ENCODE peak calls at places on chromosome 6, in four cellular contexts. U, M, V and O are unnamed samples.

GRCh38 chr6:45647341-45648138 is 269.8 kb upstream of the SUPT3H start:
- DNase-seq in V (peak; percentile 14), U (no peak), M (no peak), O (no peak)

GRCh38 chr6:154537486-154537885 is 27.0 kb upstream of the CNKSR3 start:
- DNase-seq in V (peak; percentile 61), M (no peak), U (no peak), O (no peak)

GRCh38 chr6:143276436-143276835 is 174.1 kb downstream of the ADAT2 start:
- DNase-seq in U (no peak), V (no peak), M (no peak), O (no peak)

GRCh38 chr6:135950709-135951108 is 99.2 kb downstream of the PDE7B start:
- DNase-seq in U (no peak), M (no peak), V (no peak), O (no peak)

GRCh38 chr6:77177470-77177869 is 285.8 kb downstream of the HTR1B start:
- DNase-seq in M (no peak), U (no peak), V (no peak), O (no peak)

GRCh38 chr6:13044390-13044789 is 283.9 kb downstream of the TBC1D7 start:
- DNase-seq in U (no peak), M (no peak), V (peak; percentile 88), O (no peak)

GRCh38 chr6:148263010-148263409 is 79.6 kb upstream of the SASH1 start:
- DNase-seq in U (no peak), M (peak; percentile 34), V (no peak), O (no peak)

GRCh38 chr6:111812080-111813038 is 60.9 kb downstream of the FYN start:
- DNase-seq in U (no peak), M (no peak), V (peak; percentile 82), O (no peak)

GRCh38 chr6:126788961-126789365 is 329.5 kb upstream of the RSPO3 start:
- DNase-seq in U (no peak), M (no peak), V (no peak), O (no peak)

GRCh38 chr6:166785131-166785530 is 158.1 kb upstream of the RPS6KA2 start:
- DNase-seq in U (no peak), M (no peak), V (no peak), O (no peak)